ENCODE peak calls at places on chromosomes 16 and 17, in four cellular contexts. I is Karpas-422; S is stimulated activated CD4-positive, alpha-beta T cell treated with anti-CD3 and anti-CD28 coated beads, Interleukin-1b, Interleukin-23, amount 100 ng/mL, for 48 hours; Q is CD4-positive, CD25-positive, alpha-beta regulatory T cell. L is an unnamed sample.
A peak's percentile ranks its signal among the peaks of the same experiment; 100 is the strongest.

GRCh38 chr17:6637458-6637840 is 3.1 kb downstream of the KIAA0753 start:
- DNase-seq in I (no peak), S (no peak), Q (no peak), L (no peak)

GRCh38 chr17:565506-565905 is 149.1 kb downstream of the VPS53 start:
- DNase-seq in I (no peak), S (no peak), Q (no peak), L (no peak)

GRCh38 chr16:21277927-21278706 is at the start of gene CRYM:
- DNase-seq in I (peak; percentile 85), S (peak; percentile 47), Q (no peak), L (peak; percentile 67)

GRCh38 chr16:84462296-84463210 is 41.9 kb downstream of the MEAK7 start:
- DNase-seq in I (no peak), S (no peak), Q (no peak), L (no peak)

GRCh38 chr16:89667633-89668032 is 10.0 kb downstream of the SPATA33 start:
- DNase-seq in I (no peak), S (no peak), Q (no peak), L (no peak)

GRCh38 chr16:82834156-82834758 is 207.5 kb downstream of the CDH13 start:
- DNase-seq in I (peak; percentile 54), S (no peak), Q (no peak), L (no peak)

GRCh38 chr17:31390748-31391495 is 553 bp upstream of the RAB11FIP4 start:
- DNase-seq in I (no peak), S (no peak), Q (no peak), L (no peak)

GRCh38 chr17:81210868-81211267 is 11.9 kb downstream of the CEP131 start:
- DNase-seq in I (no peak), S (no peak), Q (no peak), L (no peak)

GRCh38 chr17:5758651-5759050 is 174.3 kb upstream of the NLRP1 start:
- DNase-seq in I (peak; percentile 86), S (peak; percentile 10), Q (no peak), L (no peak)

GRCh38 chr17:13010959-13011358 is 6.9 kb downstream of the ELAC2 start:
- DNase-seq in I (no peak), S (no peak), Q (no peak), L (no peak)

L was measured in naive B cell.